ENCODE peak calls at places on chromosomes 2 and 18, in ten cellular contexts. W is HS-5; H is A549; Q is COR-L47; N is fibroblast of the conjunctiva; R is cardiac fibroblast; P is occipital lobe; O is nephron progenitor cell; U is right lobe of liver; J is stimulated activated CD8-positive, alpha-beta memory T cell treated with anti-CD3 and anti-CD28 coated beads, Interleukin-2, amount 100 ng/mL, for 48 hours. B is an unnamed sample.

GRCh38 chr2:111058264-111058663 is 62.5 kb upstream of the BCL2L11 start:
- DNase-seq in N (no peak), J (no peak), O (no peak), Q (no peak), W (no peak), R (no peak), P (no peak), U (no peak), H (no peak), B (no peak)

GRCh38 chr2:120226296-120226695 is 3.1 kb upstream of the TMEM185B start:
- DNase-seq in J (no peak), Q (no peak), U (peak; percentile 27), W (no peak), R (no peak), O (no peak), H (no peak), P (no peak), N (no peak), B (no peak)

GRCh38 chr2:1591978-1592907 is 152.1 kb downstream of the PXDN start:
- DNase-seq in H (peak; percentile 36), U (peak; percentile 70), J (no peak), N (peak; percentile 59), R (peak; percentile 91), O (peak; percentile 63), W (no peak), Q (no peak), P (no peak), B (peak; percentile 98)

GRCh38 chr2:240884221-240884620 is 11.7 kb downstream of the MAB21L4 start:
- DNase-seq in P (no peak), N (no peak), O (no peak), Q (no peak), H (no peak), J (no peak), U (no peak), R (no peak), W (no peak), B (no peak)

GRCh38 chr18:1464444-1465217 is 560.0 kb downstream of the ADCYAP1 start:
- DNase-seq in R (no peak), H (no peak), N (no peak), U (no peak), O (no peak), P (no peak), W (no peak), Q (no peak), J (no peak), B (no peak)

GRCh38 chr2:204625135-204625534 is 79.9 kb downstream of the PARD3B start:
- DNase-seq in P (no peak), H (no peak), O (no peak), Q (peak; percentile 31), W (no peak), R (peak; percentile 30), U (no peak), N (no peak), J (no peak), B (peak; percentile 22)

GRCh38 chr18:69854455-69854854 is 93.2 kb downstream of the CD226 start:
- DNase-seq in H (no peak), Q (no peak), R (no peak), P (no peak), W (no peak), N (no peak), O (no peak), J (no peak), U (no peak), B (no peak)

GRCh38 chr2:190569994-190570755 is 35.7 kb upstream of the NEMP2 start:
- DNase-seq in R (no peak), O (no peak), H (no peak), P (no peak), U (no peak), W (no peak), N (no peak), J (no peak), Q (no peak), B (no peak)

GRCh38 chr18:22032392-22032961 is 136.9 kb upstream of the GATA6 start:
- DNase-seq in N (peak; percentile 12), U (no peak), P (no peak), Q (no peak), J (no peak), H (peak; percentile 81), O (no peak), R (peak; percentile 81), W (peak; percentile 97), B (peak; percentile 93)

GRCh38 chr2:240212425-240213225 is 72.2 kb upstream of the OTOS start:
- DNase-seq in J (no peak), N (no peak), O (no peak), U (peak; percentile 38), P (no peak), R (no peak), W (no peak), Q (no peak), H (no peak), B (no peak)

GRCh38 chr2:233603520-233603919 is 13.9 kb upstream of the UGT1A8 start:
- DNase-seq in R (no peak), N (no peak), P (no peak), O (no peak), Q (no peak), J (no peak), H (no peak), W (no peak), U (peak; percentile 85), B (no peak)

GRCh38 chr2:218081063-218081462 is 12.0 kb downstream of the RUFY4 start:
- DNase-seq in N (no peak), R (no peak), W (no peak), Q (no peak), U (no peak), J (no peak), H (no peak), P (no peak), O (no peak), B (no peak)

GRCh38 chr2:228535396-228535795 is 353.9 kb upstream of the SPHKAP start:
- DNase-seq in O (no peak), R (peak; percentile 37), U (no peak), W (no peak), J (no peak), Q (no peak), H (no peak), N (no peak), P (no peak), B (no peak)

GRCh38 chr18:9333441-9334350 is 877 bp upstream of the TWSG1 start:
- DNase-seq in N (no peak), Q (no peak), W (no peak), H (peak; percentile 17), R (no peak), U (no peak), P (no peak), J (no peak), O (peak; percentile 4), B (no peak)

GRCh38 chr2:37189452-37190153 is 1.1 kb upstream of the SULT6B1 start:
- DNase-seq in U (no peak), W (peak; percentile 74), H (peak; percentile 64), J (no peak), N (peak; percentile 77), R (peak; percentile 89), P (no peak), Q (peak; percentile 8), O (no peak), B (peak; percentile 95)

GRCh38 chr2:30692829-30693265 is 114.4 kb downstream of the CAPN13 start:
- DNase-seq in R (no peak), U (no peak), Q (no peak), W (no peak), H (no peak), N (no peak), J (no peak), O (no peak), P (no peak), B (no peak)

GRCh38 chr18:34866310-34866709 is 156.2 kb downstream of the DTNA start:
- DNase-seq in U (no peak), P (no peak), N (no peak), J (no peak), R (no peak), W (no peak), O (no peak), Q (no peak), H (no peak), B (no peak)

GRCh38 chr2:10829304-10829703 is 16.7 kb upstream of the PDIA6 start:
- DNase-seq in R (no peak), P (no peak), H (no peak), N (no peak), U (no peak), O (no peak), Q (no peak), J (no peak), W (no peak), B (no peak)

GRCh38 chr2:187075106-187076070 is 226.4 kb upstream of the ZSWIM2 start:
- DNase-seq in Q (no peak), H (no peak), W (no peak), P (no peak), U (no peak), J (no peak), O (no peak), R (peak; percentile 56), N (no peak), B (peak; percentile 19)

GRCh38 chr2:147808520-147808919 is 36.3 kb upstream of the ACVR2A start:
- DNase-seq in Q (no peak), P (no peak), J (no peak), W (no peak), O (no peak), R (no peak), H (no peak), U (no peak), N (no peak), B (no peak)

GRCh38 chr18:32576296-32576916 is 105.7 kb upstream of the GAREM1 start:
- DNase-seq in J (no peak), O (peak; percentile 37), W (no peak), Q (peak; percentile 31), N (peak; percentile 3), R (peak; percentile 6), H (no peak), U (no peak), P (peak; percentile 10), B (peak; percentile 13)

GRCh38 chr2:33083671-33084387 is 137.1 kb downstream of the LTBP1 start:
- DNase-seq in Q (no peak), P (no peak), O (no peak), R (no peak), H (no peak), W (no peak), U (no peak), J (no peak), N (no peak), B (no peak)

GRCh38 chr2:151067658-151068369 is 193.8 kb downstream of the RBM43 start:
- DNase-seq in J (no peak), H (no peak), P (no peak), O (no peak), W (no peak), R (no peak), Q (no peak), U (no peak), N (no peak), B (no peak)

GRCh38 chr18:27839141-27839540 is 337.8 kb downstream of the CDH2 start:
- DNase-seq in R (peak; percentile 94), J (no peak), Q (no peak), W (peak; percentile 72), U (no peak), N (no peak), O (no peak), H (peak; percentile 27), P (no peak), B (peak; percentile 88)

GRCh38 chr2:3432067-3432466 is 52.6 kb downstream of the TRAPPC12 start:
- DNase-seq in O (no peak), H (no peak), J (no peak), P (no peak), Q (no peak), N (no peak), W (no peak), U (no peak), R (no peak), B (no peak)

GRCh38 chr18:72555983-72556382 is 11.8 kb upstream of the CBLN2 start:
- DNase-seq in Q (no peak), W (no peak), R (no peak), O (no peak), J (no peak), N (no peak), H (no peak), P (no peak), U (no peak), B (no peak)

GRCh38 chr2:74314107-74314506 is 29.1 kb downstream of the SLC4A5 start:
- DNase-seq in P (no peak), O (no peak), J (no peak), Q (no peak), H (no peak), N (no peak), U (no peak), R (no peak), W (no peak), B (no peak)

GRCh38 chr2:40218679-40219078 is 233.2 kb downstream of the SLC8A1 start:
- DNase-seq in Q (peak; percentile 19), R (peak; percentile 30), H (no peak), W (no peak), J (no peak), O (no peak), N (no peak), P (no peak), U (peak; percentile 57), B (peak; percentile 45)

B was measured in Daoy.